ENCODE peak calls at places on chromosomes 7 and 10, in ten cellular contexts. V is AG10803; W is RWPE1; C is activated CD8-positive, alpha-beta T cell treated with anti-CD3 and anti-CD28 coated beads for 36 hours; A is left ventricle myocardium inferior; J is NB4; E is brain microvascular endothelial cell; Z is tibial nerve; M is dorsolateral prefrontal cortex; U is HFF-Myc. I is an unnamed sample.

GRCh38 chr10:48468866-48469511 is 135.9 kb downstream of the ARHGAP22 start:
- DNase-seq in V (no peak), W (no peak), C (no peak), A (no peak), J (no peak), E (no peak), Z (no peak), M (peak), U (no peak), I (no peak)

GRCh38 chr10:115801457-115801856 is 471.5 kb downstream of the GFRA1 start:
- DNase-seq in V (no peak), W (no peak), C (no peak), A (no peak), J (no peak), E (no peak), Z (no peak), M (no peak), U (no peak), I (no peak)

GRCh38 chr10:128916339-128916738 is 550.7 kb upstream of the MGMT start:
- DNase-seq in V (no peak), W (no peak), C (no peak), A (no peak), J (no peak), E (no peak), Z (no peak), M (no peak), U (no peak), I (no peak)

GRCh38 chr10:83373659-83374058 is 765.6 kb upstream of the GHITM start:
- DNase-seq in V (peak), W (no peak), C (peak), A (no peak), J (peak), E (peak), Z (no peak), M (no peak), U (no peak), I (no peak)

GRCh38 chr7:108420482-108420908 is 35.7 kb downstream of the NRCAM start:
- DNase-seq in V (no peak), W (no peak), C (no peak), A (no peak), J (peak), E (peak), Z (no peak), M (no peak), U (no peak), I (no peak)

GRCh38 chr10:28147706-28148105 is 148.8 kb upstream of the ODAD2 start:
- DNase-seq in V (no peak), W (no peak), C (no peak), A (no peak), J (no peak), E (no peak), Z (no peak), M (no peak), U (no peak), I (no peak)

GRCh38 chr10:73894245-73894971 is 16.5 kb upstream of the PLAU start:
- DNase-seq in V (peak), W (no peak), C (peak), A (no peak), J (no peak), E (peak), Z (no peak), M (no peak), U (no peak), I (no peak)

GRCh38 chr7:44284216-44284615 is 41.2 kb downstream of the CAMK2B start:
- DNase-seq in V (no peak), W (no peak), C (no peak), A (peak), J (peak), E (no peak), Z (peak), M (peak), U (no peak), I (no peak)

GRCh38 chr7:151386301-151387160 is 23.3 kb downstream of the WDR86 start:
- DNase-seq in V (no peak), W (no peak), C (no peak), A (peak), J (no peak), E (no peak), Z (no peak), M (no peak), U (no peak), I (no peak)

DNA sequence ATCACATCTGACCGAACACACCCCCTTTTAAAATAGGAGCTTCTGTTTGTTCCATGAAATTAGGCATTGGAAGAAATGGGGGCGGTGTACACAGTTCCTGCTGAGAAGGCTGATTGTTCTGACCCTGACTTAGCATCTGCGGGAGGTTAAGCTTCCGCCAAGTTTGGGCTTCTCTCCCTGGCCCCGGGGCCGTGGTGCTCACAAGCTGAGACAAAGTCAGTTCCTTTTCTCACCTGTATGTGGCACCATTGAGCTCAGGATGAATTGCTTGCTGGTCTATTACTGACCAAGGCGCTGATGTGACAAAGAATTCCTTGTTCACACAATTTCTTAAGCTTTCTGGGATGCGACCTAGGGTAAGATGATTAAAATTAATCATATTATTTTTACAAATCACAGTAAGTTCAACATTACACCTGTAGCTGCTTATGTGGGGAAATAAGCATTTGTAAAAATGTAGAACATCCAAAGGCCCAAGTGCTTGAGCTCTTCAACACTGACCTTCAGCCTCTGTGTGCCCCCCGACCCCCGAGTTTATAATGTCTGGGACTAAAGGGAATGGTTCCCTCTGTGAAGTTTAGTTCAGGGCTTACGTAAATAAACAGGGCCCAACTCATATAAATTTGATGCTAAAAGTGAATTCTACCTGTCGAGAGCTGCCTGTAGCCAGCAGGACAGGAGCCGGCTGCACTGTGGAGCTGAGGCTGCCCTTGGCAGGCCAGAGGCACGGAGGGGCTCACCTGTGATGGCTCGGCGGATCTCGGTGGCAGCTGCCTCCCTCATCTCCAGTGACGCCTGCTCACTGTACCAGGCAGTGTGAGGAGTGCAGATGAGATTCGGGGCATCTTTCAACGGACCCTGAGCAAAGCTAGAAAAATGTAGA is 50.8 kb downstream of the ZRANB1 start:
- DNase-seq in V (peak), W (no peak), C (peak), A (peak), J (peak), E (peak), Z (peak), M (no peak), U (peak), I (peak)
- TF ChIP-seq CTCF in V (peak), W (peak), C (peak), A (peak), J (peak), E (peak), Z (peak), M (peak), U (peak), I (peak)

GRCh38 chr10:89454561-89455347 is 40.4 kb downstream of the IFIT5 start:
- DNase-seq in V (no peak), W (no peak), C (no peak), A (no peak), J (no peak), E (no peak), Z (no peak), M (no peak), U (no peak), I (no peak)
- TF ChIP-seq CTCF in V (no peak), W (no peak), C (no peak), A (no peak), J (no peak), E (peak), Z (no peak), M (no peak), U (no peak), I (no peak)

GRCh38 chr7:77644774-77645173 is 51.5 kb upstream of the RSBN1L start:
- DNase-seq in V (no peak), W (no peak), C (no peak), A (no peak), J (no peak), E (no peak), Z (no peak), M (no peak), U (no peak), I (no peak)
- TF ChIP-seq CTCF in V (no peak), W (no peak), C (no peak), A (no peak), J (no peak), E (no peak), Z (no peak), M (no peak), U (no peak), I (no peak)

DNA sequence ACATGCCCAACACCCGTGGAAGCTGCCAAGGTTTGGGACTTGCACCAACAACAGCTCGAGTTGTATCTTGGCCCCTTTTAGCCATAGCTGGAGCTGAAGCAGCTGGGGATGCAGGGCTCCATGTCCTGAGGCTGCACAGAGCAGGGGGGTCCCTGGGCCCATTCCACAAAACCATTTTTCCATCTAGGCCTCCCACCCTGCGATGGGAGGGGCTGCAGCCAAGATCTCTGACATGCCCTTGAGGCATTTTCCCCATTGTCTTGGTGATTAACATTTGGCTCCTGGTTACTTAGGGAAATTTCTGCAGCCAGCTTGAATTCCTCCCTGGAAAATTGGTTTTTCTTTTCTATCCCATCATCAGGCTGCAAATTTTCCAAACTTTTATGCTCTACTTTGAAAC is 637.8 kb upstream of the VSTM2A start:
- DNase-seq in V (no peak), W (no peak), C (no peak), A (no peak), J (no peak), E (no peak), Z (no peak), M (no peak), U (no peak), I (no peak)
- TF ChIP-seq CTCF in V (no peak), W (no peak), C (no peak), A (no peak), J (no peak), E (no peak), Z (no peak), M (no peak), U (no peak), I (no peak)

DNA sequence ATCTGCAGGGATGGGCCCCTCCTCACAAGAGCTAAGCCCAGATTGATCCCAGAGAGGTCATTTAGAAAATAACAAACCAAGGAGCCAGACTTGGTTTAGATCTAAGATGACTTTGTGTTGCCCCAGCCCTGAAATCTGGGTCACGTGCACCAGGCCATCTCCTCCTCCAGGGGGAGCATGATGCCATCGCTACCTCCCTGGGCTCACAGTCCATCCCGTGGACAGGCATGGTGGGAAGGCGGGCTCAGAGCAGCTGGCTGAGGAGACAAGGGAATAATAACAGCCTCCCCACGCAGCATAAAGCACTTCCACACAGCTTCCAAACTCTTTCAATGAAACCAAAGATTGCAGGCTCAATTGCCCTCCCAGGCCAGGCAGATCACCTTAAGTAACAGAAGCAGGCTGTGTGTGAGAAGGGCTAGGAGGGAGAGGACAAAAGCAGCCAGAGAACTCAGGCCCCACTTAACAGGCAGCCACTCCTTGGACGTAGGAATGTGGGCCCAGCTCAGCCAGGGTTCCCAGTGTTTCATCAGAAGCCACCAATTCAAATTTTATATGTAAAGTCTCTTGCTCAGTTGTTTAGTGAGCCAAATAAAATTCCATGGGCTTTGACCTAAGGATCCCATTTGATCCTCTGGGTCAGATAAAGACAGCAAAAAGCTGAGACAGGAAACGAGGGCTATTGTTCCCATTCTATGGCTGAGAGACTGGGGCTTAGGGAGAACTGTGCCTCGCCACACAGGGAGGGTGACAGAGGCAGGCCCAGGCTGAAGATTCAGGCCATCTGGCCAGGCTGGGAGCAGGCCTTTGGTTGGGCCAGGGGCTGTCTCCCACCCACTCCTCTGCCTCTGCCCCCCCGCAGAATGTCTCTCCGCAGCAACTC is 100.2 kb downstream of the COL13A1 start:
- DNase-seq in V (peak), W (peak), C (peak), A (no peak), J (peak), E (peak), Z (no peak), M (no peak), U (no peak), I (peak)
- TF ChIP-seq CTCF in V (peak), W (peak), C (peak), A (peak), J (peak), E (peak), Z (peak), M (peak), U (peak), I (peak)

DNA sequence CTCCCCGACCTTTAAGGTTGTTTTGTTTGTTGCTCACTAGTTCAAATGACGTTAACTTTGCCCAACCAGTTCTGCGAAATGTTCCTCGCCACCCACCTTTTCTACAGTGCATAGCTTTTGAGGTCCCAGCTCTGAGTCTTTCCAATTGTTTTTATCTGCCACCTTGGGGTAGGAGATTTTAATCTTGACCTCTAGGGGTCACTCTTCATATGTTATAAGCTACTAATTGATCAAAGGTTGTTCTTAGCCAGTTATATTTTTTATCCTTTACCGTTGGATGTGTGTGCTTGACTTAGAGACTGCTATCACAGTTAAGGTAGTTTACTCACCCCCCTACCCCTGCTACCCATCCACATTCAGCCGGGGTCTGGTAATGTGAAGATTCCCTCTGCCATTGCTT is 372.4 kb downstream of the SUGCT start:
- DNase-seq in V (no peak), W (no peak), C (no peak), A (no peak), J (peak), E (no peak), Z (no peak), M (no peak), U (no peak), I (no peak)
- TF ChIP-seq CTCF in V (no peak), W (no peak), C (peak), A (peak), J (no peak), E (no peak), Z (no peak), M (no peak), U (no peak), I (peak)

DNA sequence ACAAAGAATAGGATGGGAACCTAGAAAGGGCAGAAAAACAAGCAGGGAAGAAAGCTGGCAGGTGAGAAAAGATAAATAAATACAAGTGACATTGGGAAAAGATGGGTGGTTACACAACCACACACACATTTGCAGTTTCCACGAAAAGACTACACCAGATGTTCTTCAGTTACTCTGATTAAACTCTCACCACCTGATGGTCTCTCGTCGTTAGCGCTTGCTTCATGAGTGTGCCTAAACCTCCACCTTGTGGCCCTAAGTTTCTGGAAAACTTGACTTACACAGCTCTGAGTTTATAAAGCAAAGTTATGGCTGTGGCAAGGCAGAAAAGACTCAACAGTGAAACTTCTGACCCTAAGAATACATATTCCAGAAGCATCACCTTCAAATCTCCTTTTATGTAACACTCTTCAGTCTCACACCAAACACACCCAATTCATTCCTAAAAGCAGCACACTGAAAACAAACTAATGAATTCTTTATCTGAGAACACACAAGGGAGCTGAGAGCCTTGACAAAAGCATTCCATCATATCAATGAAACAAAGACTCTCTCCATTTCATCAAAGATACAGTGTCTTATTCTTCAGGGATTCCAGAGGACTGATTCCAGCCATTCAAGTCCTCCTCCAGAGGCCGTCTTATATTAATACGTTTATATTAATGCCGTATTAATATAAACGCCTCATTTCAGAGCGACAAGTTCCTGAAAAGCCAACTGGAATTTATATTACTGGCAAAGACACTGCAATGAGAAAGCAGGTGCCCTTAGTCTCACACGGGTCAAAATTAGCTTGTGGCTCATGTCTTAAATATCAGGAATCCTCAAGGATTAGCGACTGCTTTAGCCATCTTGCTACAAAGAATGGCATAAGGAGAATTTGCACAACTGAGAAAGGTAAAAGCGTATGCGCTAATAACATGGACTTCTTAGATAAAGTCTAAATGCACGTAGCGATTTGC is 77.6 kb downstream of the RNF216 start:
- DNase-seq in V (no peak), W (no peak), C (peak), A (no peak), J (no peak), E (no peak), Z (no peak), M (no peak), U (no peak), I (no peak)
- TF ChIP-seq CTCF in V (no peak), W (no peak), C (no peak), A (no peak), J (no peak), E (no peak), Z (no peak), M (no peak), U (no peak), I (no peak)

GRCh38 chr7:153297141-153297540 is 537.6 kb downstream of the ACTR3B start:
- DNase-seq in V (no peak), W (no peak), C (no peak), A (no peak), J (no peak), E (no peak), Z (no peak), M (no peak), U (no peak), I (no peak)
- TF ChIP-seq CTCF in V (no peak), W (no peak), C (no peak), A (no peak), J (no peak), E (no peak), Z (no peak), M (no peak), U (no peak), I (no peak)